ENCODE peak calls at places on chromosome 14, in four cellular contexts. One of them, this sample, is unnamed.

GRCh38 chr14:38693423-38693822 is 409.6 kb downstream of the SEC23A start:
- DNase-seq in fibroblast of pulmonary artery: no peak
- DNase-seq in posterior vena cava: no peak
- DNase-seq in epithelial cell of esophagus: no peak
- DNase-seq in this sample: no peak

GRCh38 chr14:87966816-87967215 is 26.2 kb downstream of the GALC start:
- DNase-seq in epithelial cell of esophagus: peak
- DNase-seq in fibroblast of pulmonary artery: peak
- DNase-seq in posterior vena cava: no peak
- DNase-seq in this sample: peak

GRCh38 chr14:54685286-54685845 is 118.4 kb downstream of the SAMD4A start:
- DNase-seq in fibroblast of pulmonary artery: no peak
- DNase-seq in epithelial cell of esophagus: peak
- DNase-seq in posterior vena cava: no peak
- DNase-seq in this sample: no peak

GRCh38 chr14:56299306-56299984 is 181.2 kb downstream of the PELI2 start:
- DNase-seq in fibroblast of pulmonary artery: no peak
- DNase-seq in epithelial cell of esophagus: no peak
- DNase-seq in posterior vena cava: no peak
- DNase-seq in this sample: peak

GRCh38 chr14:31307198-31307597 is 99.6 kb upstream of the HECTD1 start:
- DNase-seq in epithelial cell of esophagus: peak
- DNase-seq in posterior vena cava: no peak
- DNase-seq in fibroblast of pulmonary artery: no peak
- DNase-seq in this sample: no peak

GRCh38 chr14:32561520-32561919 is 232.4 kb downstream of the AKAP6 start:
- DNase-seq in posterior vena cava: no peak
- DNase-seq in fibroblast of pulmonary artery: peak
- DNase-seq in epithelial cell of esophagus: peak
- DNase-seq in this sample: peak

GRCh38 chr14:33362934-33363333 is 424.3 kb downstream of the NPAS3 start:
- DNase-seq in fibroblast of pulmonary artery: no peak
- DNase-seq in posterior vena cava: no peak
- DNase-seq in epithelial cell of esophagus: no peak
- DNase-seq in this sample: no peak

GRCh38 chr14:102592969-102593840 is 756 bp downstream of the RCOR1 start:
- DNase-seq in epithelial cell of esophagus: peak
- DNase-seq in posterior vena cava: peak
- DNase-seq in fibroblast of pulmonary artery: peak
- DNase-seq in this sample: peak

GRCh38 chr14:71246539-71246938 is 339.3 kb downstream of the PCNX1 start:
- DNase-seq in epithelial cell of esophagus: no peak
- DNase-seq in fibroblast of pulmonary artery: no peak
- DNase-seq in posterior vena cava: no peak
- DNase-seq in this sample: no peak

GRCh38 chr14:23750357-23750756 is 114.2 kb downstream of the DHRS2 start:
- DNase-seq in epithelial cell of esophagus: no peak
- DNase-seq in posterior vena cava: no peak
- DNase-seq in fibroblast of pulmonary artery: no peak
- DNase-seq in this sample: no peak

GRCh38 chr14:77120771-77121743 is 20.5 kb downstream of the ZDHHC22 start:
- DNase-seq in epithelial cell of esophagus: no peak
- DNase-seq in fibroblast of pulmonary artery: peak
- DNase-seq in posterior vena cava: no peak
- DNase-seq in this sample: no peak

GRCh38 chr14:43043851-43044250 is 1437.2 kb downstream of the LRFN5 start:
- DNase-seq in epithelial cell of esophagus: no peak
- DNase-seq in fibroblast of pulmonary artery: no peak
- DNase-seq in posterior vena cava: no peak
- DNase-seq in this sample: no peak

GRCh38 chr14:104856869-104857860 is 7.9 kb upstream of the CEP170B start:
- DNase-seq in posterior vena cava: peak
- DNase-seq in fibroblast of pulmonary artery: no peak
- DNase-seq in epithelial cell of esophagus: no peak
- DNase-seq in this sample: no peak